ENCODE peak calls at places on chromosome 6, in five cellular contexts. N, C, P, I and S are unnamed samples.

GRCh38 chr6:105191351-105191750 is 11.5 kb upstream of the POPDC3 start:
- DNase-seq in C (no peak), I (no peak), P (no peak), N (no peak), S (no peak)

GRCh38 chr6:108969776-108970175 is 121.6 kb downstream of the ARMC2 start:
- DNase-seq in C (no peak), I (no peak), N (peak), P (no peak), S (no peak)

GRCh38 chr6:96532399-96532798 is 10.8 kb downstream of the UFL1 start:
- DNase-seq in I (no peak), N (no peak), P (no peak), C (no peak), S (no peak)

GRCh38 chr6:128882560-128882959 is 378 bp upstream of the LAMA2 start:
- DNase-seq in I (no peak), N (no peak), C (peak), P (no peak), S (no peak)

GRCh38 chr6:143225929-143226328 is 165.2 kb downstream of the AIG1 start:
- DNase-seq in P (no peak), C (no peak), N (no peak), I (no peak), S (no peak)

GRCh38 chr6:84428300-84428907 is 201.0 kb upstream of the CEP162 start:
- DNase-seq in N (peak), P (no peak), C (peak), I (peak), S (peak)

GRCh38 chr6:154347981-154348380 is 8.6 kb downstream of the IPCEF1 start:
- DNase-seq in I (peak), C (no peak), P (no peak), N (no peak), S (no peak)

GRCh38 chr6:138682722-138683521 is 90.6 kb upstream of the CCDC28A start:
- DNase-seq in P (no peak), N (peak), C (peak), I (no peak), S (no peak)

GRCh38 chr6:18507018-18507415 is 119.9 kb downstream of the RNF144B start:
- DNase-seq in P (no peak), C (no peak), I (no peak), N (no peak), S (no peak)

GRCh38 chr6:168133707-168134398 is 54.8 kb upstream of the FRMD1 start:
- DNase-seq in I (no peak), P (no peak), N (peak), C (no peak), S (no peak)

GRCh38 chr6:116507324-116507723 is 4.1 kb upstream of the CALHM5 start:
- DNase-seq in C (no peak), N (peak), I (no peak), P (no peak), S (no peak)

DNA sequence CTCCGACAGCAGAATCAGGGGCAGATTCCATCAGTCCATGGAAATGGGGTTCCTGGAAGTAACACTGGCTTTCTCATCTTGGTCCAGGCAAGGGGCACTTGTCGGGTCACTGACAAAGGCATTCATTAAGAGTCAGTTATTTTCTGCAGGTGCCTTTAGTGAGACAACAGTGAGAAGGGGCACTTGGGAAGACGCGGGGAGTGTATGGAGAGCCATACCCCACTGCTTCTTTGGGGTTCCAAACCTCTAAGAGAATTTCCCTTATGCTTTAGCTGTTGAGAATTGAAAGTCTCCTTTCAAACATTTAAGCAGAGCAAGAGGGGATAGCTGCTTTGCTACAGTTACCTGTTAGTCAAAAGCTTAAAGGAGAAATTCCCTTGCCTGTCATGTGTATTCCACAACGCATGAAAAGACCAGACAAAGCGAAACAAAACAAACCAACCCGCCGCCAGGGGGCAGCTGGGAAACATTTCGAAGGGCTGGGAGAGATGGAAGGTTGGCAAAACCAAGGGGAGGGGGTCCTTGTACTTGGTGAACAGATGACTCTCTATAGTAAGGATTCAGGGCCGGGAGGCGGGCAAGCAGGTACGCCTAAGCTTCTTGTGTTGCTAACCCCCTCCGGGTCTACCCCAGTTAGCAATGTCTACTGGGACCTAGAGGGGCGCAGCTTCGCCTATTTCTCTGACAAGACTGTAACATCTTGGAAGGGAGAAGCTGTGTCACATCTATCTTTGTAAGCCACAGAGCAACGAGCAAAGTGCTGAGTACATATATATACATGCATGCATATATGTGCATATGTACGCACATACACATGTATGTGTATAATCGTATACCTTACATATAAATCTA is 474.9 kb upstream of the AGPAT4 start:
- DNase-seq in P (no peak), I (no peak), N (peak), C (no peak), S (peak)
- TF ChIP-seq CTCF in P (peak), I (peak), N (peak), C (peak), S (peak)

DNA sequence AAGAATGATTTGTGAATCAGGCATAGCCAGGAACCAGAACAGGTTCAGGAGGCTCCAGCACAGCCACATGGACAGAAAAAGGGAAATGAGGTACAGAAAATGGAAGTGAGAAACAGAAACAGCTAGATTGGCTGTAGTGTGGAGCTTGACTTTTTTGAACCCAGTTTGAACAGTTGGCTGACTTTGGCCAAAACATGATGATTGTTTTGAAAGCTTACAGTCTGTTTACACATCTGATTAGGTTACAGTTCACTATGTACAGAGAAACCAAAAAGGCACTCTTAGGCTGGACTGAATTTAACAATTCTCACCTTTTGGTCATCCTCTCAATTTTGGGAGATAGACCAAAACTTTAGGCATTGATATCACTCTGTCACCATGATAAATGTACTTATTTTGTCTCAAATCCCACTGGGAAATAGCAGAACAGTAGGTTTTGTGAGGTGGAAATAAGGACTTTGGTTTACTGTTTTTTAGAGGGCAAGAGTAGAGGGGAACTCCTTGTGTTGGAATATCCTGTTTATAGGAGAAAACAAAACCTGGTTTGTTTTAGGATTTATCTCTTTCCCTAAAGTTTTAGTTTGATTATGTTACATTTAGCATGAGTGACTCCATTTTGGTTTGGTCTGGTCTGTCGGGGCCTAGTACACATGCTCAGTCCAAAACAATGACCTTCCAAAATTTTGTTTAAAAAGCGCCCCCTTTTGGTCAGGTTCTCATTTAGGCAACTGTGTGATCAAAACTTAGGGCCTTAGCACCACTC is 123.1 kb downstream of the OLIG3 start:
- DNase-seq in C (peak), I (no peak), P (peak), N (no peak), S (no peak)
- TF ChIP-seq CTCF in C (peak), I (no peak), P (peak), N (peak), S (no peak)

GRCh38 chr6:112620832-112621569 is 273.9 kb downstream of the RFPL4B start:
- DNase-seq in N (peak), I (no peak), C (no peak), P (no peak), S (no peak)

GRCh38 chr6:112622036-112622435 is 274.9 kb downstream of the RFPL4B start:
- DNase-seq in I (no peak), N (peak), P (no peak), C (no peak), S (no peak)

DNA sequence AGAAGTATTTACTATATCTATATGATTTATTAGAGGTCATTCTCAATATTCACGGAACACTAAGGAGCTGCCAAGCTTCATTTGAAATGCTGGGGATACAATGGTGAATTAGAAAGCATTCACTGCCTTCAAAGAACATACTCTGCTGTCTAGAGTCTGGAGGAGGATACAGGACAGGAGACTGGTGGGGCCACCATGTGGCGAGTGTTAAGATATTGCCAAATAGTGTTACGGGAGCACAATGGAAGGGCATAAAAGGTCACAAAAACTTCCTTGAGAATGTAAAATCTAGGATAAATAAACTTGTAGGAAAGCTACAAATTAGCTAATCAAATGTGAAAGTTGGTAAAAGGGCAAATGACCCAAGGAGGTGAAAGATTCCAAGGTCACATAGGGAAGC is 271.7 kb downstream of the RFPL4B start:
- DNase-seq in C (no peak), N (peak), I (no peak), P (no peak), S (no peak)
- TF ChIP-seq CTCF in C (peak), N (no peak), I (no peak), P (peak), S (no peak)

DNA sequence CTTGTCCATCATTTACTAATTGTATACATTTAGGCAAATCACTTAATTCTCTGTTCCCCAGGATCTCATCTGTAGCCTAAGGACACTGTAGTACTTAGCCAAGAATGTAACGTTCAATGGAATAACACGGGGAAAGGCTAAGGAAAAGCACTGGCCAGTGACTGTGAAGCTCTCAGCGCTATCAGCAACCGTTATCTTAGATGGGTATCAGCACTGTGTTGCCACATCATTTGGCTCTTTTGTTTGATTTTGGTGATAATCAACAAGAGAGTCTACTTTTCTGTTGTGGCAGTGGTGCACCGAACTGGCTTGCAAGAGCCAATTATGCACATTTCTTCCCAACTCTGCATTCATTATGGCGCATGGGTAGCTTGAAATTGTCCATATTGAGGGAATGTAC is 93.6 kb upstream of the C6orf118 start:
- DNase-seq in N (no peak), I (no peak), P (no peak), C (no peak), S (no peak)
- TF ChIP-seq CTCF in N (no peak), I (no peak), P (no peak), C (no peak), S (no peak)

GRCh38 chr6:1377526-1378223 is 11.7 kb upstream of the FOXF2 start:
- DNase-seq in P (no peak), I (no peak), C (no peak), N (no peak), S (no peak)
- TF ChIP-seq CTCF in P (no peak), I (no peak), C (no peak), N (no peak), S (no peak)

GRCh38 chr6:119627908-119628669 is 278.5 kb upstream of the MAN1A1 start:
- DNase-seq in I (no peak), N (peak), C (no peak), P (no peak), S (no peak)
- TF ChIP-seq CTCF in I (no peak), N (no peak), C (no peak), P (no peak), S (no peak)